ENCODE peak calls at places on chromosome 4, in six cellular contexts. R is H9, G is IMR-90, V is neuronal stem cell, U is H1, H is mesenchymal stem cell. C is an unnamed sample.

GRCh38 chr4:159281781-159282180 is 178.9 kb downstream of the RAPGEF2 start:
- DNase-seq in R (no peak), G (peak; percentile 46), V (no peak), U (no peak), H (no peak), C (no peak)

GRCh38 chr4:77045490-77045889 is 30.3 kb downstream of the CCNI start:
- DNase-seq in R (no peak), G (peak; percentile 49), V (no peak), U (no peak), H (peak; percentile 40), C (no peak)

GRCh38 chr4:153532636-153533035 is 66.5 kb downstream of the TMEM131L start:
- DNase-seq in R (no peak), G (no peak), V (no peak), U (no peak), H (no peak), C (no peak)

GRCh38 chr4:185165605-185166063 is 22.6 kb downstream of the SLC25A4 start:
- DNase-seq in R (no peak), G (peak; percentile 87), V (no peak), U (no peak), H (peak; percentile 75), C (no peak)

GRCh38 chr4:15955670-15956069 is 7.3 kb downstream of the FGFBP2 start:
- DNase-seq in R (no peak), G (peak; percentile 23), V (no peak), U (no peak), H (peak; percentile 23), C (peak; percentile 77)

GRCh38 chr4:187619319-187619718 is 376.3 kb upstream of the ZFP42 start:
- DNase-seq in R (no peak), G (no peak), V (no peak), U (no peak), H (no peak), C (no peak)

GRCh38 chr4:6658635-6659075 is 18.2 kb downstream of the MRFAP1 start:
- DNase-seq in R (peak; percentile 49), G (peak; percentile 28), V (no peak), U (no peak), H (peak; percentile 25), C (no peak)

GRCh38 chr4:152352645-152353116 is 183.2 kb downstream of the FBXW7 start:
- DNase-seq in R (peak; percentile 33), G (peak; percentile 97), V (peak; percentile 80), U (peak; percentile 1), H (peak; percentile 93), C (peak; percentile 81)

GRCh38 chr4:144615182-144615581 is 30.8 kb upstream of the HHIP start:
- DNase-seq in R (no peak), G (peak; percentile 60), V (no peak), U (no peak), H (peak; percentile 2), C (peak; percentile 46)

GRCh38 chr4:17186916-17187315 is 288.5 kb upstream of the LDB2 start:
- DNase-seq in R (no peak), G (no peak), V (no peak), U (no peak), H (no peak), C (no peak)

GRCh38 chr4:186227221-186227620 is at the start of gene KLKB1:
- DNase-seq in R (no peak), G (no peak), V (no peak), U (no peak), H (no peak), C (no peak)

GRCh38 chr4:25361253-25361652 is 15.8 kb upstream of the ANAPC4 start:
- DNase-seq in R (no peak), G (no peak), V (no peak), U (no peak), H (no peak), C (no peak)

GRCh38 chr4:163764569-163764968 is 270.1 kb downstream of the TMA16 start:
- DNase-seq in R (no peak), G (no peak), V (no peak), U (no peak), H (no peak), C (no peak)

GRCh38 chr4:46445689-46446339 is 55.9 kb upstream of the GABRA2 start:
- DNase-seq in R (no peak), G (peak; percentile 61), V (no peak), U (no peak), H (peak; percentile 38), C (no peak)

GRCh38 chr4:186931519-186931918 is 207.9 kb upstream of the FAT1 start:
- DNase-seq in R (no peak), G (peak; percentile 70), V (no peak), U (no peak), H (peak; percentile 49), C (no peak)

GRCh38 chr4:150316332-150317205 is 238.3 kb downstream of the DCLK2 start:
- DNase-seq in R (no peak), G (peak; percentile 31), V (no peak), U (no peak), H (no peak), C (no peak)

GRCh38 chr4:112075129-112075753 is 70.0 kb upstream of the FAM241A start:
- DNase-seq in R (peak; percentile 45), G (peak; percentile 66), V (peak; percentile 32), U (no peak), H (peak; percentile 71), C (peak; percentile 49)

GRCh38 chr4:132797856-132798255 is 351.2 kb upstream of the PCDH10 start:
- DNase-seq in R (no peak), G (no peak), V (peak; percentile 27), U (no peak), H (no peak), C (no peak)

GRCh38 chr4:156388826-156389225 is 435.2 kb upstream of the CTSO start:
- DNase-seq in R (no peak), G (peak; percentile 2), V (no peak), U (no peak), H (peak; percentile 10), C (peak; percentile 38)

GRCh38 chr4:36256398-36256828 is 12.1 kb upstream of the ARAP2 start:
- DNase-seq in R (no peak), G (no peak), V (no peak), U (no peak), H (no peak), C (no peak)

GRCh38 chr4:107058828-107059227 is 22.7 kb upstream of the DKK2 start:
- DNase-seq in R (no peak), G (no peak), V (no peak), U (no peak), H (no peak), C (no peak)

GRCh38 chr4:169410839-169411770 is 140.3 kb upstream of the SH3RF1 start:
- DNase-seq in R (peak; percentile 47), G (peak; percentile 85), V (peak; percentile 11), U (no peak), H (peak; percentile 97), C (no peak)

GRCh38 chr4:39341075-39341725 is 25.0 kb downstream of the RFC1 start:
- DNase-seq in R (no peak), G (no peak), V (no peak), U (no peak), H (no peak), C (no peak)

DNA sequence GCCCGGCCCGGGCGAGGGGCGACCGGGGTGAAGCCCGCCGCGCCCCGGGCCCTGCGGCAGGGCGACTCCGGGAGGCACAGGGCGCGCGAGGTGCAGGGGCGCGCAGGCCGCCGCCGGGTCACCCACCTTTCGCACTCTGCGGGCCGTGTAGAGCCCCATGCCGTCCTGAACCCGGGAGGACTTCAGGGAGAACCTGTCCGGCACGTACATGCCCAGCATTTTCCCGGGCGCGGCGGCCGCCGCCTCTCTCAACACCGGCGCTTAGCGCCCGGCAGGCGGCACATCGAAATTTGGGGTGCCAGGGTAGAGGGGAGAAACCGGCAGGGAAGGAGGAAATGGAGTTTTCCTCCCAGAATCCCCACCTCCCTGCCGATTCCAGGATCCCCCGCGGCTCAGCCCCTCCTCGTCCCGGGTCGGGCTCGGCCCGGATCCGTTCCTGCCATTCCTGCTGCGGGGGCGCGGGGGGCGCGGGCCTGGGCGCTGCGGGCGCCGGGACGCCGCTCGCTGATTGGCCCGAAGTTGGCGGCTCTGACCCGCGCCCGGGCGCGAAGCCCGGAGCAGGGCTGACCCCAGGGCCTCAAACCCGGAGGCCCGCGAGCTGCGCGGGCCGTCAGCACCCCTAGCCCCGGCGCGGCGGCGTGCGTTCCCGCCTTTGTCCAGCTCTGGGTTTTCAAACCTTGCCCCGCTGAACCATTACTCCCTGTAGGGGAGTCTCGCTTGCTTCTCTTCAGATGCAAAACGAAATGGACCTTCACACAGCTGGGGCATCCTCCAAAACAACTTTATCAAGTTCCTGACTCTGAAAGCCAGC is at the start of gene PRDM5:
- DNase-seq in R (peak; percentile 78), G (peak; percentile 40), V (peak; percentile 64), U (peak; percentile 43), H (peak; percentile 60), C (peak; percentile 62)
- H3K23ac ChIP-seq in R (no peak within 1 kb of the TSS), G (peak within 1 kb of the TSS; percentile 92), V (peak within 1 kb of the TSS; percentile 45), U (no peak within 1 kb of the TSS), H (no peak within 1 kb of the TSS), C (no peak within 1 kb of the TSS)

GRCh38 chr4:148261861-148262260 is 180.4 kb downstream of the NR3C2 start:
- DNase-seq in R (no peak), G (peak; percentile 1), V (no peak), U (no peak), H (no peak), C (no peak)

GRCh38 chr4:148263127-148263526 is 179.1 kb downstream of the NR3C2 start:
- DNase-seq in R (no peak), G (no peak), V (no peak), U (no peak), H (no peak), C (no peak)

GRCh38 chr4:148259841-148260240 is 182.4 kb downstream of the NR3C2 start:
- DNase-seq in R (no peak), G (no peak), V (no peak), U (no peak), H (no peak), C (peak; percentile 77)

GRCh38 chr4:148265627-148266026 is 176.6 kb downstream of the NR3C2 start:
- DNase-seq in R (no peak), G (no peak), V (no peak), U (no peak), H (no peak), C (no peak)

GRCh38 chr4:148263820-148264219 is 178.4 kb downstream of the NR3C2 start:
- DNase-seq in R (no peak), G (no peak), V (no peak), U (no peak), H (no peak), C (no peak)
- H3K14ac ChIP-seq in R (no peak overlapping the region), G (no peak overlapping the region), V (no peak overlapping the region), U (no peak overlapping the region), H (no peak overlapping the region), C (no peak overlapping the region)

GRCh38 chr4:8228319-8229250 is 29.5 kb downstream of the SH3TC1 start:
- DNase-seq in R (no peak), G (peak; percentile 86), V (no peak), U (no peak), H (peak; percentile 79), C (peak; percentile 6)

GRCh38 chr4:8225290-8225625 is 26.2 kb downstream of the SH3TC1 start:
- DNase-seq in R (no peak), G (no peak), V (no peak), U (no peak), H (no peak), C (no peak)

GRCh38 chr4:8225704-8226443 is 26.8 kb downstream of the SH3TC1 start:
- DNase-seq in R (peak; percentile 52), G (no peak), V (no peak), U (no peak), H (no peak), C (no peak)

GRCh38 chr4:8227771-8228318 is 28.8 kb downstream of the SH3TC1 start:
- DNase-seq in R (no peak), G (no peak), V (no peak), U (no peak), H (no peak), C (no peak)

GRCh38 chr4:8227201-8227770 is 28.2 kb downstream of the SH3TC1 start:
- DNase-seq in R (no peak), G (no peak), V (no peak), U (no peak), H (no peak), C (no peak)
- H3K4ac ChIP-seq in R (no peak overlapping the region), G (no peak overlapping the region), V (peak overlapping the region; percentile 96), U (peak overlapping the region; percentile 85), H (no peak overlapping the region), C (peak overlapping the region; percentile 25)

GRCh38 chr4:139552506-139552905 is 3.5 kb downstream of the SETD7 start:
- DNase-seq in R (no peak), G (peak; percentile 53), V (no peak), U (no peak), H (peak; percentile 75), C (peak; percentile 33)
- H3K23ac ChIP-seq in R (no peak overlapping the region), G (no peak overlapping the region), V (no peak overlapping the region), U (no peak overlapping the region), H (peak overlapping the region; percentile 2), C (no peak overlapping the region)

C was measured in trophoblast cell.